ENCODE peak calls at places on chromosomes 7 and 10, in eight cellular contexts. One of them, this sample, is unnamed.

GRCh38 chr7:134899729-134900128 is 86.6 kb upstream of the AGBL3 start:
- DNase-seq in stimulated activated CD8-positive, alpha-beta memory T cell treated with anti-CD3 and anti-CD28 coated beads, Interleukin-15, amount 100 ng/mL, for 1 hour: no peak
- DNase-seq in ovary: no peak
- DNase-seq in NCI-H460: no peak
- DNase-seq in HT1080: peak; percentile 69
- DNase-seq in NCI-H1417: no peak
- DNase-seq in head of caudate nucleus: no peak
- DNase-seq in T-cell: no peak
- DNase-seq in this sample: no peak

GRCh38 chr10:44908936-44909335 is 2.2 kb upstream of the TMEM72 start:
- DNase-seq in stimulated activated CD8-positive, alpha-beta memory T cell treated with anti-CD3 and anti-CD28 coated beads, Interleukin-15, amount 100 ng/mL, for 1 hour: no peak
- DNase-seq in ovary: no peak
- DNase-seq in NCI-H460: no peak
- DNase-seq in HT1080: no peak
- DNase-seq in NCI-H1417: no peak
- DNase-seq in head of caudate nucleus: no peak
- DNase-seq in T-cell: no peak
- DNase-seq in this sample: no peak

GRCh38 chr10:79282388-79282787 is 64.9 kb upstream of the PPIF start:
- DNase-seq in stimulated activated CD8-positive, alpha-beta memory T cell treated with anti-CD3 and anti-CD28 coated beads, Interleukin-15, amount 100 ng/mL, for 1 hour: no peak
- DNase-seq in ovary: no peak
- DNase-seq in NCI-H460: no peak
- DNase-seq in HT1080: no peak
- DNase-seq in NCI-H1417: no peak
- DNase-seq in head of caudate nucleus: no peak
- DNase-seq in T-cell: no peak
- DNase-seq in this sample: no peak

GRCh38 chr10:131822694-131823245 is 78.0 kb upstream of the PPP2R2D start:
- DNase-seq in stimulated activated CD8-positive, alpha-beta memory T cell treated with anti-CD3 and anti-CD28 coated beads, Interleukin-15, amount 100 ng/mL, for 1 hour: no peak
- DNase-seq in ovary: no peak
- DNase-seq in NCI-H460: no peak
- DNase-seq in HT1080: no peak
- DNase-seq in NCI-H1417: no peak
- DNase-seq in head of caudate nucleus: peak; percentile 15
- DNase-seq in T-cell: no peak
- DNase-seq in this sample: no peak

GRCh38 chr7:93836111-93836510 is 54.4 kb downstream of the TFPI2 start:
- DNase-seq in stimulated activated CD8-positive, alpha-beta memory T cell treated with anti-CD3 and anti-CD28 coated beads, Interleukin-15, amount 100 ng/mL, for 1 hour: no peak
- DNase-seq in ovary: no peak
- DNase-seq in NCI-H460: no peak
- DNase-seq in HT1080: no peak
- DNase-seq in NCI-H1417: no peak
- DNase-seq in head of caudate nucleus: no peak
- DNase-seq in T-cell: no peak
- DNase-seq in this sample: no peak

GRCh38 chr10:69333205-69333604 is 54.9 kb downstream of the HK1 start:
- DNase-seq in stimulated activated CD8-positive, alpha-beta memory T cell treated with anti-CD3 and anti-CD28 coated beads, Interleukin-15, amount 100 ng/mL, for 1 hour: no peak
- DNase-seq in ovary: no peak
- DNase-seq in NCI-H460: no peak
- DNase-seq in HT1080: no peak
- DNase-seq in NCI-H1417: no peak
- DNase-seq in head of caudate nucleus: no peak
- DNase-seq in T-cell: no peak
- DNase-seq in this sample: no peak

GRCh38 chr10:21334891-21335696 is 190.4 kb downstream of the SKIDA1 start:
- DNase-seq in stimulated activated CD8-positive, alpha-beta memory T cell treated with anti-CD3 and anti-CD28 coated beads, Interleukin-15, amount 100 ng/mL, for 1 hour: no peak
- DNase-seq in ovary: peak; percentile 57
- DNase-seq in NCI-H460: no peak
- DNase-seq in HT1080: peak; percentile 80
- DNase-seq in NCI-H1417: no peak
- DNase-seq in head of caudate nucleus: no peak
- DNase-seq in T-cell: no peak
- DNase-seq in this sample: peak; percentile 13

GRCh38 chr10:54703086-54703485 is 97.9 kb downstream of the PCDH15 start:
- DNase-seq in stimulated activated CD8-positive, alpha-beta memory T cell treated with anti-CD3 and anti-CD28 coated beads, Interleukin-15, amount 100 ng/mL, for 1 hour: no peak
- DNase-seq in ovary: no peak
- DNase-seq in NCI-H460: no peak
- DNase-seq in HT1080: peak; percentile 92
- DNase-seq in NCI-H1417: no peak
- DNase-seq in head of caudate nucleus: no peak
- DNase-seq in T-cell: no peak
- DNase-seq in this sample: no peak

GRCh38 chr7:151566897-151567320 is 47.2 kb upstream of the RHEB start:
- DNase-seq in stimulated activated CD8-positive, alpha-beta memory T cell treated with anti-CD3 and anti-CD28 coated beads, Interleukin-15, amount 100 ng/mL, for 1 hour: no peak
- DNase-seq in ovary: no peak
- DNase-seq in NCI-H460: no peak
- DNase-seq in HT1080: no peak
- DNase-seq in NCI-H1417: no peak
- DNase-seq in head of caudate nucleus: no peak
- DNase-seq in T-cell: no peak
- DNase-seq in this sample: no peak